ENCODE peak calls at places on chromosomes 4 and X, in ten cellular contexts. C is AG04450; W is activated T-cell treated with anti-CD3 and anti-CD28 coated beads, Interleukin-2, amount 50 U/mL, for 4 hours; K is GM23248; O is central memory CD4-positive, alpha-beta T cell; U is NCI-H460; R is activated effector memory CD4-positive, alpha-beta T cell treated with Interleukin-2 at 50 U/mL for 16 hours; G is dorsolateral prefrontal cortex; Q is stimulated activated CD4-positive, alpha-beta T cell treated with anti-CD3 and anti-CD28 coated beads, Interleukin-12 subunit alpha, Interleukin-12 subunit beta, amount 100 ng/mL, for 48 hours; L is lower leg skin. S is an unnamed sample.

GRCh38 chrX:20720954-20721626 is 454.4 kb upstream of the RPS6KA3 start:
- DNase-seq in C (no peak), W (no peak), K (no peak), O (no peak), U (no peak), R (no peak), G (no peak), Q (no peak), L (no peak), S (no peak)

GRCh38 chr4:5719329-5720055 is 8.5 kb downstream of the EVC start:
- DNase-seq in C (no peak), W (no peak), K (no peak), O (no peak), U (no peak), R (no peak), G (no peak), Q (no peak), L (peak; percentile 10), S (no peak)

GRCh38 chr4:147996840-147997239 is 265.0 kb downstream of the ARHGAP10 start:
- DNase-seq in C (no peak), W (no peak), K (no peak), O (no peak), U (no peak), R (no peak), G (no peak), Q (no peak), L (no peak), S (no peak)

GRCh38 chr4:105637409-105638258 is 70.9 kb downstream of the INTS12 start:
- DNase-seq in C (no peak), W (no peak), K (peak; percentile 10), O (no peak), U (no peak), R (no peak), G (peak; percentile 67), Q (no peak), L (peak; percentile 90), S (peak; percentile 72)

GRCh38 chrX:151899622-151900021 is 13.1 kb upstream of the MAGEA4 start:
- DNase-seq in C (no peak), W (no peak), K (peak; percentile 59), O (no peak), U (no peak), R (no peak), G (no peak), Q (no peak), L (no peak), S (no peak)

GRCh38 chrX:48497871-48498270 is 10.9 kb upstream of the PORCN start:
- DNase-seq in C (no peak), W (no peak), K (peak; percentile 11), O (no peak), U (no peak), R (no peak), G (no peak), Q (no peak), L (no peak), S (no peak)

GRCh38 chr4:31295081-31295480 is 574.9 kb downstream of the PCDH7 start:
- DNase-seq in C (no peak), W (no peak), K (no peak), O (no peak), U (no peak), R (no peak), G (no peak), Q (no peak), L (no peak), S (no peak)

GRCh38 chr4:182139481-182139880 is 103.7 kb upstream of the TENM3 start:
- DNase-seq in C (no peak), W (no peak), K (no peak), O (no peak), U (no peak), R (no peak), G (no peak), Q (no peak), L (no peak), S (no peak)

GRCh38 chr4:86630629-86631028 is 36.5 kb downstream of the PTPN13 start:
- DNase-seq in C (no peak), W (no peak), K (no peak), O (no peak), U (no peak), R (no peak), G (no peak), Q (no peak), L (no peak), S (no peak)

GRCh38 chr4:146142768-146143167 is 32.8 kb upstream of the LSM6 start:
- DNase-seq in C (no peak), W (no peak), K (no peak), O (no peak), U (no peak), R (no peak), G (no peak), Q (no peak), L (no peak), S (no peak)

GRCh38 chrX:28225508-28225907 is 244.3 kb upstream of the DCAF8L1 start:
- DNase-seq in C (no peak), W (no peak), K (no peak), O (no peak), U (no peak), R (no peak), G (no peak), Q (no peak), L (no peak), S (no peak)

GRCh38 chr4:151276787-151277557 is at the start of gene PRSS48:
- DNase-seq in C (no peak), W (no peak), K (peak; percentile 64), O (no peak), U (peak; percentile 36), R (no peak), G (peak; percentile 79), Q (peak; percentile 46), L (no peak), S (peak; percentile 24)

GRCh38 chr4:30720021-30720655 is at the start of gene PCDH7:
- DNase-seq in C (no peak), W (no peak), K (peak; percentile 71), O (no peak), U (no peak), R (no peak), G (peak; percentile 68), Q (no peak), L (no peak), S (no peak)

GRCh38 chr4:151792525-151792924 is 31.7 kb upstream of the GATB start:
- DNase-seq in C (no peak), W (no peak), K (no peak), O (no peak), U (no peak), R (no peak), G (no peak), Q (no peak), L (no peak), S (no peak)

GRCh38 chrX:46573331-46573895 is at the start of gene CHST7:
- DNase-seq in C (no peak), W (peak; percentile 55), K (peak; percentile 81), O (peak; percentile 51), U (peak; percentile 66), R (peak; percentile 43), G (peak; percentile 58), Q (no peak), L (peak; percentile 91), S (peak; percentile 29)

GRCh38 chr4:150479665-150480064 is 102.3 kb upstream of the MAB21L2 start:
- DNase-seq in C (peak; percentile 30), W (no peak), K (no peak), O (no peak), U (no peak), R (no peak), G (no peak), Q (no peak), L (no peak), S (no peak)

GRCh38 chr4:823093-823760 is 2.7 kb downstream of the CPLX1 start:
- DNase-seq in C (no peak), W (no peak), K (no peak), O (no peak), U (no peak), R (no peak), G (peak; percentile 42), Q (no peak), L (no peak), S (no peak)

S was measured in tibial nerve.